ENCODE peak calls at places on chromosomes 13 and 19, in six cellular contexts. B, X, O, G, P and K are unnamed samples.

GRCh38 chr19:18194554-18195238 is 1.7 kb downstream of the MPV17L2 start:
- DNase-seq in B (no peak), X (no peak), O (peak), G (peak), P (peak), K (no peak)

GRCh38 chr13:102651892-102652291 is 43.0 kb downstream of the METTL21C start:
- DNase-seq in B (no peak), X (no peak), O (no peak), G (no peak), P (no peak), K (no peak)

GRCh38 chr19:38323276-38323675 is 3.6 kb downstream of the KCNK6 start:
- DNase-seq in B (no peak), X (no peak), O (no peak), G (no peak), P (no peak), K (no peak)

GRCh38 chr13:63586467-63586866 is 2170.8 kb upstream of the PCDH20 start:
- DNase-seq in B (no peak), X (no peak), O (no peak), G (no peak), P (no peak), K (no peak)

GRCh38 chr13:43377149-43377548 is 353.8 kb downstream of the DNAJC15 start:
- DNase-seq in B (no peak), X (no peak), O (no peak), G (no peak), P (no peak), K (no peak)

GRCh38 chr13:113495494-113496251 is 5.2 kb upstream of the DCUN1D2 start:
- DNase-seq in B (no peak), X (no peak), O (no peak), G (no peak), P (no peak), K (no peak)

GRCh38 chr13:86193281-86193680 is 394.1 kb upstream of the SLITRK6 start:
- DNase-seq in B (no peak), X (no peak), O (no peak), G (no peak), P (no peak), K (no peak)

GRCh38 chr13:28494861-28495585 is at the start of gene FLT1:
- DNase-seq in B (peak), X (no peak), O (no peak), G (peak), P (peak), K (peak)

GRCh38 chr19:31347828-31348314 is 1.4 kb downstream of the TSHZ3 start:
- DNase-seq in B (no peak), X (no peak), O (no peak), G (no peak), P (no peak), K (no peak)

GRCh38 chr13:92804926-92805325 is 421.7 kb upstream of the GPC6 start:
- DNase-seq in B (no peak), X (no peak), O (no peak), G (no peak), P (no peak), K (no peak)

GRCh38 chr13:108182652-108183051 is 32.7 kb downstream of the LIG4 start:
- DNase-seq in B (no peak), X (no peak), O (no peak), G (no peak), P (no peak), K (no peak)

GRCh38 chr13:67299731-67300130 is 69.6 kb upstream of the PCDH9 start:
- DNase-seq in B (no peak), X (no peak), O (no peak), G (no peak), P (no peak), K (no peak)

GRCh38 chr19:36196249-36196648 is 18.2 kb downstream of the ZNF565 start:
- DNase-seq in B (no peak), X (no peak), O (no peak), G (no peak), P (no peak), K (no peak)

GRCh38 chr13:112346173-112346898 is 29.8 kb upstream of the SPACA7 start:
- DNase-seq in B (no peak), X (no peak), O (no peak), G (peak), P (no peak), K (no peak)